ENCODE peak calls at places on chromosomes 11 and 22, in four cellular contexts. One of them, this sample, is unnamed.

GRCh38 chr11:20158597-20159257 is 1.5 kb downstream of the DBX1 start:
- DNase-seq in A172: peak; percentile 47
- DNase-seq in NCI-H2171: no peak
- DNase-seq in activated CD4-positive, alpha-beta T cell treated with anti-CD3 and anti-CD28 coated beads, Interleukin-2, amount 50 U/mL, for 1 hour: no peak
- DNase-seq in this sample: no peak

GRCh38 chr11:28903716-28904115 is 795.5 kb downstream of the METTL15 start:
- DNase-seq in activated CD4-positive, alpha-beta T cell treated with anti-CD3 and anti-CD28 coated beads, Interleukin-2, amount 50 U/mL, for 1 hour: no peak
- DNase-seq in NCI-H2171: no peak
- DNase-seq in A172: no peak
- DNase-seq in this sample: no peak

GRCh38 chr11:73228268-73229134 is 10.4 kb downstream of the P2RY2 start:
- DNase-seq in activated CD4-positive, alpha-beta T cell treated with anti-CD3 and anti-CD28 coated beads, Interleukin-2, amount 50 U/mL, for 1 hour: no peak
- DNase-seq in NCI-H2171: no peak
- DNase-seq in A172: no peak
- DNase-seq in this sample: peak; percentile 2

GRCh38 chr22:36928826-36929535 is 15.6 kb downstream of the CSF2RB start:
- DNase-seq in activated CD4-positive, alpha-beta T cell treated with anti-CD3 and anti-CD28 coated beads, Interleukin-2, amount 50 U/mL, for 1 hour: no peak
- DNase-seq in NCI-H2171: no peak
- DNase-seq in A172: no peak
- DNase-seq in this sample: no peak

GRCh38 chr11:71572811-71573210 is 7.4 kb downstream of the KRTAP5-10 start:
- DNase-seq in A172: no peak
- DNase-seq in NCI-H2171: no peak
- DNase-seq in activated CD4-positive, alpha-beta T cell treated with anti-CD3 and anti-CD28 coated beads, Interleukin-2, amount 50 U/mL, for 1 hour: no peak
- DNase-seq in this sample: no peak

GRCh38 chr22:37533995-37534394 is 14.8 kb upstream of the CARD10 start:
- DNase-seq in A172: peak; percentile 57
- DNase-seq in NCI-H2171: peak; percentile 88
- DNase-seq in activated CD4-positive, alpha-beta T cell treated with anti-CD3 and anti-CD28 coated beads, Interleukin-2, amount 50 U/mL, for 1 hour: no peak
- DNase-seq in this sample: no peak

GRCh38 chr11:46333129-46333947 is 13.9 kb upstream of the DGKZ start:
- DNase-seq in NCI-H2171: no peak
- DNase-seq in activated CD4-positive, alpha-beta T cell treated with anti-CD3 and anti-CD28 coated beads, Interleukin-2, amount 50 U/mL, for 1 hour: peak; percentile 32
- DNase-seq in A172: no peak
- DNase-seq in this sample: peak; percentile 60

GRCh38 chr11:73288873-73289707 is 17.0 kb downstream of the P2RY6 start:
- DNase-seq in A172: peak; percentile 76
- DNase-seq in activated CD4-positive, alpha-beta T cell treated with anti-CD3 and anti-CD28 coated beads, Interleukin-2, amount 50 U/mL, for 1 hour: peak; percentile 33
- DNase-seq in NCI-H2171: peak; percentile 64
- DNase-seq in this sample: peak; percentile 60